ENCODE peak calls at places on chromosomes 2 and 18, in ten cellular contexts. F is bronchial epithelial cell; N is heart right ventricle; S is endothelial cell of umbilical vein; W is heart left ventricle; Q is GM23248; M is tibial nerve; E is CD8-positive, alpha-beta memory T cell; X is IMR-90; V is dorsolateral prefrontal cortex. O is an unnamed sample.

GRCh38 chr2:100983684-100984310 is 18.3 kb upstream of the RPL31 start:
- DNase-seq in F (no peak), N (no peak), S (peak; percentile 53), W (no peak), Q (no peak), M (no peak), E (no peak), X (no peak), V (no peak), O (no peak)

GRCh38 chr2:127106457-127106997 is 427 bp downstream of the BIN1 start:
- DNase-seq in F (no peak), N (no peak), S (no peak), W (peak; percentile 74), Q (no peak), M (no peak), E (peak; percentile 23), X (peak; percentile 10), V (no peak), O (peak; percentile 59)

GRCh38 chr18:75635096-75635495 is 207.6 kb upstream of the SMIM21 start:
- DNase-seq in F (no peak), N (no peak), S (no peak), W (no peak), Q (no peak), M (no peak), E (no peak), X (no peak), V (no peak), O (no peak)

GRCh38 chr2:218895758-218896500 is 15.3 kb downstream of the WNT10A start:
- DNase-seq in F (no peak), N (no peak), S (no peak), W (no peak), Q (no peak), M (no peak), E (no peak), X (no peak), V (no peak), O (no peak)

GRCh38 chr2:28391564-28392296 is 928 bp upstream of the FOSL2 start:
- DNase-seq in F (peak; percentile 70), N (peak; percentile 93), S (peak; percentile 78), W (peak; percentile 95), Q (peak; percentile 93), M (peak; percentile 94), E (no peak), X (peak; percentile 79), V (peak; percentile 75), O (peak; percentile 80)

GRCh38 chr2:220011859-220012258 is 384.4 kb downstream of the SLC4A3 start:
- DNase-seq in F (no peak), N (no peak), S (no peak), W (no peak), Q (no peak), M (no peak), E (no peak), X (no peak), V (no peak), O (no peak)

GRCh38 chr2:1907283-1907682 is 163.0 kb upstream of the PXDN start:
- DNase-seq in F (no peak), N (no peak), S (no peak), W (no peak), Q (no peak), M (no peak), E (no peak), X (no peak), V (no peak), O (no peak)

GRCh38 chr2:232458051-232458660 is 2.2 kb downstream of the ALPI start:
- DNase-seq in F (no peak), N (no peak), S (no peak), W (no peak), Q (no peak), M (no peak), E (no peak), X (no peak), V (no peak), O (no peak)

GRCh38 chr2:42493468-42493884 is 306 bp downstream of the KCNG3 start:
- DNase-seq in F (no peak), N (no peak), S (no peak), W (no peak), Q (no peak), M (no peak), E (no peak), X (no peak), V (no peak), O (no peak)

GRCh38 chr2:42495234-42495581 is 1.4 kb upstream of the KCNG3 start:
- DNase-seq in F (no peak), N (no peak), S (no peak), W (no peak), Q (no peak), M (no peak), E (no peak), X (no peak), V (no peak), O (no peak)

GRCh38 chr2:42493885-42494433 is at the start of gene KCNG3:
- DNase-seq in F (no peak), N (peak; percentile 23), S (peak; percentile 44), W (peak; percentile 80), Q (peak; percentile 67), M (peak; percentile 50), E (peak; percentile 62), X (peak; percentile 12), V (peak; percentile 79), O (peak; percentile 86)

GRCh38 chr2:42494434-42495233 is 852 bp upstream of the KCNG3 start:
- DNase-seq in F (peak; percentile 87), N (peak; percentile 57), S (peak; percentile 83), W (peak; percentile 69), Q (peak; percentile 74), M (peak; percentile 32), E (peak; percentile 75), X (peak; percentile 75), V (peak; percentile 71), O (peak; percentile 69)

DNA sequence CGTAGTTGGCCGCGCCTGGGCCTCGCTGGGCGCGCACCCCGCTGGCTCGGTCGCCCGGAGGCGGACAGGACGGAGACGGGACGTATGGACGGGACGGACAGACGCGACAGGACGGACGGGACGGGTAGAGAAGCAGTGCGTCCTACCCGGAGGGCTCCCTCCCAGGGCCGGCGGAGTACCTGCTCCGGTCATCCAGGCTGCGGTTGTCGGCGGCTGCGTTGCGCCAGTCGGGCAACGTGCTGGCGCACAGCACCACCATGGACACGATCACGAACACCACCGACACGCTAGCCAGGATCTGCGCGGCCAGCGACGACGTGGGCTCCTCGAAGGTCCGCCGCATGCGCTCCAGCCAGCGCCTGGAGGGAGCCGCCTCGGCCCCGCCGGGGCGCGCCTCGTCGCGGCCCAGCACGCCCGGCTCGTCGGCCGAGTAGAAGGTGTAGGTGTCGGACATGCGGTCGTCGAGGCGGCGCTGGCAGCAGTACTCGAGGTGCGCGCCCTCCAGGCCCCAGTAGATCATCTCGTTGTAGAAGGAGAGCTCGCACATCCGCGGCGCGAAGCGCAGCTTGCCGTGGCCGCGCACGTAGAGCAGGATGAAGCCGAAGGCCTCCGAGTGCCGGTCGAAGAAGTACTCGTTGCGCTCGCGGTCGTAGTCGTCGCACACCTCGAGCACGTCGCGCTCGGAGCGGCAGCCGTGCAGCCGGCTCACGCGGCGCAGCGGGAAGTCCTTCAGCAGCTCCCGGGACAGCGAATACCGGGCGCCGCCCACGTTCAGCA is 903 bp downstream of the KCNG3 start:
- DNase-seq in F (no peak), N (no peak), S (no peak), W (no peak), Q (peak; percentile 12), M (no peak), E (peak; percentile 52), X (no peak), V (no peak), O (no peak)
- H3K4me3 ChIP-seq in F (no peak overlapping the region), N (peak overlapping the region; percentile 64), S (no peak overlapping the region), W (no peak overlapping the region), Q (no peak overlapping the region), M (peak overlapping the region; percentile 73), E (peak overlapping the region; percentile 5), X (no peak overlapping the region), V (peak overlapping the region; percentile 67), O (peak overlapping the region; percentile 36)

GRCh38 chr18:28087173-28087563 is 89.8 kb downstream of the CDH2 start:
- DNase-seq in F (no peak), N (peak; percentile 29), S (peak; percentile 60), W (no peak), Q (peak; percentile 59), M (no peak), E (no peak), X (no peak), V (no peak), O (no peak)
- H3K4me3 ChIP-seq in F (no peak overlapping the region), N (no peak overlapping the region), S (no peak overlapping the region), W (no peak overlapping the region), Q (peak overlapping the region; percentile 45), M (no peak overlapping the region), E (no peak overlapping the region), X (no peak overlapping the region), V (peak overlapping the region; percentile 37), O (no peak overlapping the region)

GRCh38 chr2:156800065-156800556 is 363.9 kb downstream of the GPD2 start:
- DNase-seq in F (no peak), N (no peak), S (no peak), W (no peak), Q (no peak), M (no peak), E (no peak), X (no peak), V (no peak), O (no peak)

GRCh38 chr2:156803243-156803642 is 367.1 kb downstream of the GPD2 start:
- DNase-seq in F (peak; percentile 8), N (no peak), S (no peak), W (no peak), Q (no peak), M (no peak), E (no peak), X (no peak), V (no peak), O (no peak)

GRCh38 chr2:156803967-156804366 is 367.8 kb downstream of the GPD2 start:
- DNase-seq in F (no peak), N (no peak), S (no peak), W (no peak), Q (no peak), M (no peak), E (no peak), X (no peak), V (no peak), O (no peak)

GRCh38 chr2:156797832-156798231 is 361.7 kb downstream of the GPD2 start:
- DNase-seq in F (no peak), N (no peak), S (no peak), W (no peak), Q (no peak), M (no peak), E (no peak), X (no peak), V (no peak), O (no peak)

DNA sequence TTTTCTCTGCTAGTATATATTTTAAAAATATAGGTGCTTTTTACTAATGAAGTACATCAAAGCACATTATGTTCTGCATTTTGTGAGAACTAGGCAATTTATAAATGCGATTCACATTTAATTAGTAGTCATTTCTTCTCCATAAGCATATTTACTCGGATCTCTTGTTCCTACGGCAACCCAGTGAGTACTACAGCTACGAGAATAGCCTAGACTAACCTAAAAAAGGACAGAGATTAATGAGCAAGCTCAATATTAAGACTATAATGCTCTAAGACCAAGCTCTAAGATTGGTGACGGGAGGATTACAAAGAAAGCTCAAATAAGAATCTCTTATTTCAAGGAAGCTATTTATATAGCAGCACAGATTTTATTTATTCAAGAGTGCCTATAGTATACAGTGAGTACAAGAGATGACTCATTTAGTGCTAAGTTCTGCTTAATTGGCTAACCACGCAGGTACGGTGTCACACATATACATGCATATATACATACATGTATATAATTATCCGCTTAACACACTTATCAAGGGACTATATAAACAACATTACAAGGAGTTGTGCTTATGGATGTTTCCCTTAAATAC is 364.7 kb downstream of the GPD2 start:
- DNase-seq in F (peak; percentile 51), N (no peak), S (no peak), W (no peak), Q (no peak), M (no peak), E (no peak), X (no peak), V (no peak), O (no peak)
- H3K4me3 ChIP-seq in F (no peak overlapping the region), N (no peak overlapping the region), S (no peak overlapping the region), W (no peak overlapping the region), Q (no peak overlapping the region), M (no peak overlapping the region), E (no peak overlapping the region), X (no peak overlapping the region), V (peak overlapping the region; percentile 36), O (no peak overlapping the region)

GRCh38 chr2:96115631-96116423 is 544 bp downstream of the ADRA2B start:
- DNase-seq in F (no peak), N (no peak), S (no peak), W (peak; percentile 67), Q (no peak), M (no peak), E (no peak), X (no peak), V (peak; percentile 31), O (no peak)

GRCh38 chr2:96117701-96118588 is 1.6 kb upstream of the ADRA2B start:
- DNase-seq in F (peak; percentile 8), N (no peak), S (no peak), W (peak; percentile 49), Q (no peak), M (no peak), E (no peak), X (no peak), V (peak; percentile 39), O (no peak)

GRCh38 chr2:96116424-96116878 is at the start of gene ADRA2B:
- DNase-seq in F (peak; percentile 44), N (peak; percentile 68), S (peak; percentile 19), W (peak; percentile 86), Q (peak; percentile 45), M (no peak), E (peak; percentile 63), X (no peak), V (peak; percentile 46), O (peak; percentile 82)

GRCh38 chr2:96118698-96119388 is 2.5 kb upstream of the ADRA2B start:
- DNase-seq in F (no peak), N (no peak), S (no peak), W (peak; percentile 37), Q (no peak), M (no peak), E (no peak), X (no peak), V (peak; percentile 44), O (no peak)

DNA sequence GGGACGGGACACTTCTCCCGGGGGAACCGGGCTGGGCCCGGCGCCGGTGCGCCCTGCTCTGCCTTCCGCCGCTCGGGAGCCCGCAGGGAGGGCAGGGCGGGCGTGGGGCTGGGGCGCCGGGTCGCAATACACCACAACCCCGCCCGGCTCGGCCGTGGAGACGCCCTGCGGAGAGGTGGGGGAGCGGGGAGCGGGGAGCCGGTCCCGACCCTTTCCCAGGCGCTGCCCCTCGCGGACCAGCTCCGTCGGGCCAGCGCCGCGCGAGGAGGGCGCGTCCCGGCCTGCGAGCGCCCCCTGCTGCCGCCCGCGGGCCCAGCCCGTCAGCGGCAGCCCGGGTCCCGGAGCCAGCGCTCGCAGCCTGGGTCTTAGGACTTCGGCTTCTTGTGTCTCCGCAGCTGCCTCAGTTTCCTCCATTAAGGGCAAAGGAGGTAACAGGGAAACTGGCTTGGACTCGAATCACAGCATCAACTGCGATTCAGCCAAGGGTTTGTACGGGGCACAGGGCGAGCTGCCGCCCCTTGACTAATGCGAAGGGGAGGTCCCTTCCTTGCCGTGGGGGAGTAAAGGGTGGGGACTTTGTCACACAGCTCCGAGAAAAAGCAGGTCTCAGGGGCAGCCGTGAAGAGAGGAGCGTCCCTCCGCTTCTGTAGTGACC is 635 bp upstream of the ADRA2B start:
- DNase-seq in F (no peak), N (peak; percentile 30), S (peak; percentile 17), W (peak; percentile 85), Q (peak; percentile 73), M (no peak), E (peak; percentile 72), X (peak; percentile 3), V (peak; percentile 40), O (peak; percentile 66)
- H3K4me3 ChIP-seq in F (peak overlapping the region; percentile 43), N (peak overlapping the region; percentile 62), S (no peak overlapping the region), W (peak overlapping the region; percentile 52), Q (peak overlapping the region; percentile 44), M (peak overlapping the region; percentile 61), E (peak overlapping the region; percentile 29), X (peak overlapping the region; percentile 8), V (peak overlapping the region; percentile 41), O (peak overlapping the region; percentile 59)

O was measured in pancreas.